ENCODE peak calls at places on chromosomes 3 and 15, in six cellular contexts. N is stomach, X is A549, R is sigmoid colon, E is ovary, W is tibial nerve. Y is an unnamed sample.

GRCh38 chr3:32423956-32424558 is 32.4 kb downstream of the CMTM7 start:
- DNase-seq in E (no peak), R (no peak), X (no peak), N (no peak), W (no peak), Y (no peak)

GRCh38 chr3:147120029-147120428 is 286.3 kb downstream of the ZIC4 start:
- DNase-seq in N (no peak), R (no peak), W (no peak), X (no peak), E (no peak), Y (no peak)

GRCh38 chr3:177447938-177448337 is 250.7 kb upstream of the TBL1XR1 start:
- DNase-seq in R (peak), E (no peak), X (no peak), N (peak), W (no peak), Y (no peak)

GRCh38 chr3:64554086-64554920 is 133.5 kb downstream of the ADAMTS9 start:
- DNase-seq in X (no peak), W (no peak), E (no peak), R (no peak), N (no peak), Y (no peak)

GRCh38 chr3:97658670-97659285 is 105.8 kb upstream of the ARL6 start:
- DNase-seq in W (no peak), N (no peak), R (no peak), E (no peak), X (peak), Y (no peak)

GRCh38 chr3:155407331-155407730 is 113.8 kb upstream of the STRIT1 start:
- DNase-seq in X (no peak), W (no peak), R (no peak), E (no peak), N (no peak), Y (no peak)

GRCh38 chr15:78374436-78375393 is 34.6 kb downstream of the CRABP1 start:
- DNase-seq in R (no peak), W (no peak), E (no peak), X (peak), N (peak), Y (no peak)

GRCh38 chr15:81195339-81195864 is 1.3 kb upstream of the IL16 start:
- DNase-seq in N (no peak), R (no peak), X (no peak), W (no peak), E (no peak), Y (no peak)

GRCh38 chr3:123163146-123163545 is 38.6 kb upstream of the SEC22A start:
- DNase-seq in X (no peak), W (no peak), N (no peak), E (no peak), R (no peak), Y (no peak)

GRCh38 chr15:66698318-66698961 is 3.6 kb upstream of the SMAD6 start:
- DNase-seq in N (peak), E (peak), R (peak), X (peak), W (no peak), Y (no peak)

GRCh38 chr15:99249270-99249817 is at the start of gene TTC23:
- DNase-seq in R (no peak), N (no peak), W (peak), X (peak), E (no peak), Y (no peak)

GRCh38 chr3:116914004-116914403 is 204.4 kb downstream of the TUSC7 start:
- DNase-seq in E (no peak), W (no peak), R (no peak), X (no peak), N (no peak), Y (no peak)

GRCh38 chr3:152100491-152101086 is 168.1 kb upstream of the MBNL1 start:
- DNase-seq in R (no peak), E (no peak), N (no peak), X (no peak), W (no peak), Y (peak)

GRCh38 chr3:73614385-73614784 is 10.4 kb downstream of the PDZRN3 start:
- DNase-seq in E (no peak), N (no peak), W (peak), X (no peak), R (peak), Y (no peak)

GRCh38 chr3:155944081-155944480 is 73.6 kb downstream of the GMPS start:
- DNase-seq in X (no peak), N (no peak), W (no peak), R (no peak), E (no peak), Y (no peak)

GRCh38 chr15:29712149-29712885 is 110.0 kb downstream of the TJP1 start:
- DNase-seq in X (no peak), N (no peak), E (no peak), R (no peak), W (no peak), Y (no peak)

GRCh38 chr15:100463515-100463914 is 65.2 kb downstream of the CERS3 start:
- DNase-seq in E (no peak), R (no peak), X (no peak), N (no peak), W (no peak), Y (no peak)

GRCh38 chr3:98972155-98972554 is 70.7 kb upstream of the DCBLD2 start:
- DNase-seq in R (no peak), N (no peak), W (no peak), E (no peak), X (no peak), Y (no peak)

GRCh38 chr3:194205675-194206133 is 69.8 kb downstream of the HES1 start:
- DNase-seq in X (no peak), R (peak), E (no peak), W (no peak), N (no peak), Y (no peak)

GRCh38 chr3:124118397-124118796 is 126.5 kb upstream of the ROPN1 start:
- DNase-seq in X (no peak), N (no peak), W (no peak), R (no peak), E (no peak), Y (no peak)

GRCh38 chr3:151085227-151085888 is at the start of gene MED12L:
- DNase-seq in N (peak), X (peak), W (peak), E (peak), R (peak), Y (no peak)

GRCh38 chr3:189652042-189652441 is 20.9 kb downstream of the TP63 start:
- DNase-seq in N (no peak), X (no peak), E (no peak), W (no peak), R (no peak), Y (no peak)

GRCh38 chr15:41416742-41417417 is at the start of gene RTF1:
- DNase-seq in W (peak), R (peak), X (peak), E (peak), N (peak), Y (peak)

GRCh38 chr3:13648060-13648743 is 99.3 kb downstream of the FBLN2 start:
- DNase-seq in X (peak), N (peak), W (peak), E (peak), R (peak), Y (no peak)

GRCh38 chr15:63422891-63423290 is 41.2 kb upstream of the CA12 start:
- DNase-seq in N (no peak), R (no peak), E (no peak), X (no peak), W (no peak), Y (no peak)

GRCh38 chr3:41159581-41160189 is 39.6 kb upstream of the CTNNB1 start:
- DNase-seq in R (no peak), E (no peak), X (no peak), W (no peak), N (no peak), Y (no peak)

GRCh38 chr3:7498722-7499121 is 637.8 kb downstream of the GRM7 start:
- DNase-seq in X (no peak), R (no peak), E (no peak), W (no peak), N (no peak), Y (no peak)

GRCh38 chr3:118817748-118818165 is 216.9 kb downstream of the IGSF11 start:
- DNase-seq in N (peak), E (no peak), W (peak), R (no peak), X (peak), Y (no peak)

GRCh38 chr15:76033438-76033837 is 21.2 kb upstream of the NRG4 start:
- DNase-seq in X (no peak), W (no peak), R (no peak), N (no peak), E (no peak), Y (no peak)

GRCh38 chr15:34794590-34795206 is 651 bp downstream of the ACTC1 start:
- DNase-seq in E (no peak), R (no peak), W (no peak), X (no peak), N (no peak), Y (no peak)

GRCh38 chr15:34795267-34796081 is at the start of gene ACTC1:
- DNase-seq in X (peak), R (peak), W (no peak), N (peak), E (peak), Y (no peak)

GRCh38 chr15:34793071-34793470 is 2.3 kb downstream of the ACTC1 start:
- DNase-seq in X (no peak), E (no peak), W (no peak), R (no peak), N (no peak), Y (no peak)

GRCh38 chr15:34791701-34792100 is 3.6 kb downstream of the ACTC1 start:
- DNase-seq in N (no peak), R (no peak), W (no peak), X (no peak), E (no peak), Y (no peak)

DNA sequence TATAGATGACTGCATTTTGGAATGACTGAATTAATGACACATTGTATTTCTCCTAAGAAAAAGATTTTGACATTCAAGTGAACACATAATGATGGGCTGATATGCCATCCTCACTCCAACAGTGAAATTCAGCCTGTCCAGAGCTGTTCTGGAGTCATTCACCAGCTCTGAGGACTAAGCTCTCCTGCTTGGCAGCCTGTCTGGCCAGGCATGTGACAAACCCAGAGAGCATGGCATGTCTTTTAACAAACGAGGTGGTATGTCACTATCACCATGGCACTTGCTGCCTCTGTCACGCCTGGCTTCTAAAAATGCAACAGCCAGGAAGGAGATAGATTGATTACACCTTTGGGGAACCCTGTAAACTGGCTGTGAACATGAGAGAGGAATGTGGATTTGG is 1.4 kb downstream of the ACTC1 start:
- DNase-seq in N (no peak), W (no peak), X (no peak), E (no peak), R (no peak), Y (no peak)
- TF ChIP-seq EP300 in N (no peak), W (no peak), X (no peak), E (no peak), R (no peak), Y (no peak)

GRCh38 chr15:84980196-84981053 is 1.2 kb upstream of the PDE8A start:
- DNase-seq in X (peak), W (peak), N (peak), R (peak), E (peak), Y (peak)
- TF ChIP-seq POLR2A in X (peak), W (peak), N (no peak), R (peak), E (peak), Y (peak)

GRCh38 chr3:72195895-72196294 is 410.9 kb upstream of the PROK2 start:
- DNase-seq in E (no peak), N (no peak), W (no peak), R (no peak), X (no peak), Y (no peak)

GRCh38 chr3:72191211-72191960 is 406.4 kb upstream of the PROK2 start:
- DNase-seq in R (no peak), E (no peak), N (no peak), W (no peak), X (no peak), Y (no peak)

GRCh38 chr3:72194464-72194857 is 409.5 kb upstream of the PROK2 start:
- DNase-seq in X (no peak), N (no peak), E (no peak), R (no peak), W (no peak), Y (no peak)

GRCh38 chr3:72192572-72192971 is 407.6 kb upstream of the PROK2 start:
- DNase-seq in E (no peak), R (no peak), N (no peak), W (no peak), X (no peak), Y (no peak)

GRCh38 chr3:72193768-72194463 is 409.0 kb upstream of the PROK2 start:
- DNase-seq in R (no peak), N (no peak), W (no peak), E (no peak), X (no peak), Y (no peak)
- TF ChIP-seq EP300 in R (no peak), N (no peak), W (no peak), E (no peak), X (no peak), Y (no peak)

GRCh38 chr3:49930241-49930690 is 655 bp upstream of the MON1A start:
- DNase-seq in E (no peak), X (no peak), N (no peak), W (no peak), R (no peak), Y (no peak)
- TF ChIP-seq POLR2A in E (no peak), X (no peak), N (no peak), W (no peak), R (no peak), Y (no peak)